ENCODE peak calls at places on chromosomes 16 and 17, in six cellular contexts. One of them, this sample, is unnamed.

GRCh38 chr16:83842291-83842690 is 34.5 kb downstream of the HSBP1 start:
- DNase-seq in GM12864: no peak
- DNase-seq in WERI-Rb-1: no peak
- DNase-seq in NCI-H69: no peak
- DNase-seq in mucosa of descending colon: no peak
- DNase-seq in fibroblast of lung: no peak
- DNase-seq in this sample: no peak

GRCh38 chr17:35315283-35315682 is 58.1 kb downstream of the SLFN11 start:
- DNase-seq in GM12864: no peak
- DNase-seq in WERI-Rb-1: no peak
- DNase-seq in NCI-H69: no peak
- DNase-seq in mucosa of descending colon: no peak
- DNase-seq in fibroblast of lung: peak; percentile 88
- DNase-seq in this sample: peak; percentile 85

GRCh38 chr16:7107436-7107835 is 225.2 kb upstream of the RBFOX1 start:
- DNase-seq in GM12864: no peak
- DNase-seq in WERI-Rb-1: no peak
- DNase-seq in NCI-H69: no peak
- DNase-seq in mucosa of descending colon: no peak
- DNase-seq in fibroblast of lung: no peak
- DNase-seq in this sample: no peak

GRCh38 chr17:38761612-38762011 is 9.1 kb downstream of the PSMB3 start:
- DNase-seq in GM12864: no peak
- DNase-seq in WERI-Rb-1: peak; percentile 79
- DNase-seq in NCI-H69: peak; percentile 57
- DNase-seq in mucosa of descending colon: peak; percentile 27
- DNase-seq in fibroblast of lung: peak; percentile 19
- DNase-seq in this sample: peak; percentile 32

GRCh38 chr17:44556114-44556853 is 1.0 kb upstream of the FZD2 start:
- DNase-seq in GM12864: peak; percentile 55
- DNase-seq in WERI-Rb-1: peak; percentile 37
- DNase-seq in NCI-H69: peak; percentile 86
- DNase-seq in mucosa of descending colon: peak; percentile 47
- DNase-seq in fibroblast of lung: peak; percentile 80
- DNase-seq in this sample: peak; percentile 63

GRCh38 chr17:69406906-69407305 is 7.6 kb upstream of the MAP2K6 start:
- DNase-seq in GM12864: no peak
- DNase-seq in WERI-Rb-1: no peak
- DNase-seq in NCI-H69: no peak
- DNase-seq in mucosa of descending colon: no peak
- DNase-seq in fibroblast of lung: peak; percentile 59
- DNase-seq in this sample: peak; percentile 25

GRCh38 chr16:54173489-54173888 is 113.1 kb downstream of the IRX3 start:
- DNase-seq in GM12864: no peak
- DNase-seq in WERI-Rb-1: peak; percentile 53
- DNase-seq in NCI-H69: peak; percentile 6
- DNase-seq in mucosa of descending colon: no peak
- DNase-seq in fibroblast of lung: no peak
- DNase-seq in this sample: no peak

GRCh38 chr17:57636985-57637667 is 108.0 kb downstream of the CCDC182 start:
- DNase-seq in GM12864: no peak
- DNase-seq in WERI-Rb-1: peak; percentile 95
- DNase-seq in NCI-H69: peak; percentile 60
- DNase-seq in mucosa of descending colon: no peak
- DNase-seq in fibroblast of lung: peak; percentile 21
- DNase-seq in this sample: peak; percentile 70

GRCh38 chr17:68456529-68457167 is 648 bp downstream of the WIPI1 start:
- DNase-seq in GM12864: no peak
- DNase-seq in WERI-Rb-1: peak; percentile 72
- DNase-seq in NCI-H69: peak; percentile 71
- DNase-seq in mucosa of descending colon: peak; percentile 83
- DNase-seq in fibroblast of lung: peak; percentile 93
- DNase-seq in this sample: peak; percentile 90

GRCh38 chr17:43372273-43372911 is 26.4 kb upstream of the ARL4D start:
- DNase-seq in GM12864: peak; percentile 83
- DNase-seq in WERI-Rb-1: no peak
- DNase-seq in NCI-H69: no peak
- DNase-seq in mucosa of descending colon: no peak
- DNase-seq in fibroblast of lung: no peak
- DNase-seq in this sample: no peak

GRCh38 chr17:39659286-39660010 is 5.7 kb upstream of the TCAP start:
- DNase-seq in GM12864: no peak
- DNase-seq in WERI-Rb-1: no peak
- DNase-seq in NCI-H69: no peak
- DNase-seq in mucosa of descending colon: no peak
- DNase-seq in fibroblast of lung: no peak
- DNase-seq in this sample: no peak

GRCh38 chr17:32504166-32504990 is 17.6 kb downstream of the CDK5R1 start:
- DNase-seq in GM12864: no peak
- DNase-seq in WERI-Rb-1: no peak
- DNase-seq in NCI-H69: no peak
- DNase-seq in mucosa of descending colon: no peak
- DNase-seq in fibroblast of lung: no peak
- DNase-seq in this sample: no peak

GRCh38 chr16:49599281-49599680 is 225.7 kb downstream of the C16orf78 start:
- DNase-seq in GM12864: no peak
- DNase-seq in WERI-Rb-1: no peak
- DNase-seq in NCI-H69: no peak
- DNase-seq in mucosa of descending colon: no peak
- DNase-seq in fibroblast of lung: no peak
- DNase-seq in this sample: no peak

GRCh38 chr16:1301562-1301961 is 7.9 kb upstream of the UBE2I start:
- DNase-seq in GM12864: no peak
- DNase-seq in WERI-Rb-1: no peak
- DNase-seq in NCI-H69: no peak
- DNase-seq in mucosa of descending colon: no peak
- DNase-seq in fibroblast of lung: no peak
- DNase-seq in this sample: no peak

GRCh38 chr16:69270831-69271230 is 40.3 kb upstream of the VPS4A start:
- DNase-seq in GM12864: no peak
- DNase-seq in WERI-Rb-1: no peak
- DNase-seq in NCI-H69: no peak
- DNase-seq in mucosa of descending colon: no peak
- DNase-seq in fibroblast of lung: peak; percentile 18
- DNase-seq in this sample: peak; percentile 31

GRCh38 chr17:63082952-63083351 is 116.9 kb downstream of the TANC2 start:
- DNase-seq in GM12864: no peak
- DNase-seq in WERI-Rb-1: no peak
- DNase-seq in NCI-H69: no peak
- DNase-seq in mucosa of descending colon: no peak
- DNase-seq in fibroblast of lung: peak; percentile 13
- DNase-seq in this sample: peak; percentile 55

GRCh38 chr17:17575360-17576251 is 15.9 kb downstream of the PEMT start:
- DNase-seq in GM12864: no peak
- DNase-seq in WERI-Rb-1: peak; percentile 74
- DNase-seq in NCI-H69: no peak
- DNase-seq in mucosa of descending colon: no peak
- DNase-seq in fibroblast of lung: peak; percentile 28
- DNase-seq in this sample: no peak

GRCh38 chr17:75006653-75007052 is 5.8 kb upstream of the MRPL58 start:
- DNase-seq in GM12864: no peak
- DNase-seq in WERI-Rb-1: no peak
- DNase-seq in NCI-H69: peak; percentile 10
- DNase-seq in mucosa of descending colon: no peak
- DNase-seq in fibroblast of lung: no peak
- DNase-seq in this sample: no peak

GRCh38 chr16:78775161-78775561 is 675.7 kb downstream of the WWOX start:
- DNase-seq in GM12864: no peak
- DNase-seq in WERI-Rb-1: no peak
- DNase-seq in NCI-H69: no peak
- DNase-seq in mucosa of descending colon: no peak
- DNase-seq in fibroblast of lung: no peak
- DNase-seq in this sample: no peak

GRCh38 chr16:81583893-81584705 is 139.5 kb downstream of the CMIP start:
- DNase-seq in GM12864: no peak
- DNase-seq in WERI-Rb-1: no peak
- DNase-seq in NCI-H69: no peak
- DNase-seq in mucosa of descending colon: peak; percentile 77
- DNase-seq in fibroblast of lung: peak; percentile 77
- DNase-seq in this sample: peak; percentile 82

GRCh38 chr17:52159810-52160578 is 1.5 kb upstream of the CA10 start:
- DNase-seq in GM12864: no peak
- DNase-seq in WERI-Rb-1: peak; percentile 51
- DNase-seq in NCI-H69: no peak
- DNase-seq in mucosa of descending colon: no peak
- DNase-seq in fibroblast of lung: no peak
- DNase-seq in this sample: no peak

GRCh38 chr16:23368469-23368868 is 66.4 kb downstream of the SCNN1B start:
- DNase-seq in GM12864: no peak
- DNase-seq in WERI-Rb-1: no peak
- DNase-seq in NCI-H69: no peak
- DNase-seq in mucosa of descending colon: no peak
- DNase-seq in fibroblast of lung: no peak
- DNase-seq in this sample: peak; percentile 12

GRCh38 chr16:11201498-11202259 is 54.3 kb downstream of the SOCS1 start:
- DNase-seq in GM12864: no peak
- DNase-seq in WERI-Rb-1: no peak
- DNase-seq in NCI-H69: peak; percentile 58
- DNase-seq in mucosa of descending colon: no peak
- DNase-seq in fibroblast of lung: peak; percentile 72
- DNase-seq in this sample: peak; percentile 93

GRCh38 chr16:20191566-20191965 is 117.9 kb upstream of the GPR139 start:
- DNase-seq in GM12864: no peak
- DNase-seq in WERI-Rb-1: no peak
- DNase-seq in NCI-H69: no peak
- DNase-seq in mucosa of descending colon: no peak
- DNase-seq in fibroblast of lung: no peak
- DNase-seq in this sample: peak; percentile 2

GRCh38 chr17:65078441-65079160 is 22.1 kb upstream of the GNA13 start:
- DNase-seq in GM12864: no peak
- DNase-seq in WERI-Rb-1: peak; percentile 95
- DNase-seq in NCI-H69: no peak
- DNase-seq in mucosa of descending colon: no peak
- DNase-seq in fibroblast of lung: peak; percentile 52
- DNase-seq in this sample: peak; percentile 78

GRCh38 chr17:5118219-5118618 is 2.4 kb downstream of the USP6 start:
- DNase-seq in GM12864: no peak
- DNase-seq in WERI-Rb-1: no peak
- DNase-seq in NCI-H69: no peak
- DNase-seq in mucosa of descending colon: no peak
- DNase-seq in fibroblast of lung: no peak
- DNase-seq in this sample: no peak

GRCh38 chr16:73793286-73793685 is 503.3 kb upstream of the PSMD7 start:
- DNase-seq in GM12864: no peak
- DNase-seq in WERI-Rb-1: no peak
- DNase-seq in NCI-H69: no peak
- DNase-seq in mucosa of descending colon: no peak
- DNase-seq in fibroblast of lung: no peak
- DNase-seq in this sample: no peak

GRCh38 chr16:983044-984030 is 1.8 kb downstream of the SOX8 start:
- DNase-seq in GM12864: no peak
- DNase-seq in WERI-Rb-1: no peak
- DNase-seq in NCI-H69: peak; percentile 29
- DNase-seq in mucosa of descending colon: no peak
- DNase-seq in fibroblast of lung: no peak
- DNase-seq in this sample: no peak

This sample was measured in IMR-90.